ENCODE peak calls at places on chromosomes 7 and 10, in four cellular contexts. H is Kasumi-1; D is fibroblast of the aortic adventitia; P is stimulated activated CD4-positive, alpha-beta T cell treated with anti-CD3 and anti-CD28 coated beads, Interleukin-4, amount 100 ng/mL, for 4 hours. U is an unnamed sample.

GRCh38 chr10:44911081-44911540 is at the start of gene TMEM72:
- DNase-seq in H (no peak), D (no peak), P (no peak), U (no peak)

GRCh38 chr10:123429631-123430257 is 236.4 kb upstream of the GPR26 start:
- DNase-seq in H (no peak), D (peak; percentile 22), P (no peak), U (peak; percentile 3)

GRCh38 chr10:13439771-13440708 is 88.8 kb downstream of the BEND7 start:
- DNase-seq in H (peak; percentile 74), D (no peak), P (peak; percentile 63), U (no peak)

GRCh38 chr7:94763268-94763667 is 107.3 kb upstream of the SGCE start:
- DNase-seq in H (no peak), D (peak; percentile 58), P (no peak), U (peak; percentile 25)

GRCh38 chr10:98323221-98324164 is 55.5 kb upstream of the LOXL4 start:
- DNase-seq in H (peak; percentile 97), D (peak; percentile 91), P (no peak), U (peak; percentile 90)

GRCh38 chr10:101682172-101682825 is 12.7 kb downstream of the FBXW4 start:
- DNase-seq in H (no peak), D (peak; percentile 23), P (no peak), U (no peak)

GRCh38 chr10:110774069-110775021 is 97.4 kb upstream of the PDCD4 start:
- DNase-seq in H (no peak), D (peak; percentile 53), P (no peak), U (peak; percentile 79)

GRCh38 chr10:77835669-77836086 is 90.9 kb downstream of the DLG5 start:
- DNase-seq in H (peak; percentile 27), D (no peak), P (no peak), U (no peak)

GRCh38 chr10:49058341-49059255 is 56.7 kb downstream of the VSTM4 start:
- DNase-seq in H (no peak), D (peak; percentile 53), P (no peak), U (peak; percentile 25)

GRCh38 chr7:47326808-47327207 is 255.1 kb downstream of the TNS3 start:
- DNase-seq in H (no peak), D (peak; percentile 87), P (no peak), U (no peak)

GRCh38 chr7:29609162-29610030 is 45.8 kb downstream of the PRR15 start:
- DNase-seq in H (peak; percentile 15), D (peak; percentile 75), P (no peak), U (peak; percentile 23)

GRCh38 chr10:101974091-101974799 is 81.7 kb downstream of the ARMH3 start:
- DNase-seq in H (peak; percentile 87), D (peak; percentile 23), P (no peak), U (peak; percentile 25)

GRCh38 chr10:1148855-1149620 is 92.9 kb downstream of the WDR37 start:
- DNase-seq in H (no peak), D (no peak), P (no peak), U (no peak)

GRCh38 chr10:117373848-117374505 is 1.3 kb downstream of the PDZD8 start:
- DNase-seq in H (peak; percentile 84), D (peak; percentile 58), P (peak; percentile 5), U (peak; percentile 43)

GRCh38 chr7:2288503-2288902 is 25.7 kb downstream of the SNX8 start:
- DNase-seq in H (no peak), D (no peak), P (no peak), U (no peak)

GRCh38 chr7:16071246-16071857 is 350.0 kb downstream of the CRPPA start:
- DNase-seq in H (peak; percentile 10), D (peak; percentile 80), P (no peak), U (peak; percentile 62)

GRCh38 chr7:71613316-71613715 is 481.4 kb downstream of the GALNT17 start:
- DNase-seq in H (no peak), D (no peak), P (no peak), U (no peak)

GRCh38 chr7:85770332-85770731 is 583.5 kb upstream of the SEMA3D start:
- DNase-seq in H (no peak), D (peak; percentile 13), P (no peak), U (peak; percentile 65)